ENCODE peak calls at places on chromosomes 2 and 18, in six cellular contexts. S, Z, K, X, U and R are unnamed samples.

GRCh38 chr18:34650121-34650545 is 60.0 kb upstream of the DTNA start:
- DNase-seq in K (no peak), S (no peak), X (no peak), U (no peak), Z (no peak), R (no peak)

GRCh38 chr2:240790370-240791210 is 29.4 kb downstream of the KIF1A start:
- DNase-seq in U (no peak), S (no peak), K (no peak), X (no peak), Z (no peak), R (no peak)

GRCh38 chr2:189486237-189486770 is 45.0 kb downstream of the WDR75 start:
- DNase-seq in Z (no peak), X (no peak), K (no peak), U (no peak), S (no peak), R (no peak)

GRCh38 chr18:35343936-35344735 is at the start of gene ZNF24:
- DNase-seq in X (peak; percentile 87), K (peak; percentile 55), Z (peak; percentile 97), S (peak; percentile 98), U (peak; percentile 94), R (peak; percentile 61)

GRCh38 chr2:120433816-120434290 is 87.9 kb downstream of the INHBB start:
- DNase-seq in Z (no peak), K (no peak), U (peak; percentile 25), S (no peak), X (no peak), R (no peak)

GRCh38 chr2:11692966-11693521 is 23.0 kb upstream of the NTSR2 start:
- DNase-seq in X (peak; percentile 63), Z (peak; percentile 41), S (peak; percentile 68), U (peak; percentile 66), K (no peak), R (no peak)

GRCh38 chr18:8776013-8776515 is 70.7 kb downstream of the MTCL1 start:
- DNase-seq in X (no peak), U (no peak), S (no peak), Z (no peak), K (no peak), R (no peak)

GRCh38 chr2:120300385-120300784 is 45.6 kb upstream of the INHBB start:
- DNase-seq in S (no peak), X (no peak), Z (no peak), U (peak; percentile 36), K (no peak), R (no peak)

GRCh38 chr2:240458044-240458899 is 22.8 kb downstream of the GPC1 start:
- DNase-seq in U (no peak), Z (no peak), K (no peak), X (no peak), S (no peak), R (no peak)

GRCh38 chr2:158716091-158716815 is 78.9 kb upstream of the DAPL1 start:
- DNase-seq in S (no peak), Z (no peak), X (no peak), U (no peak), K (no peak), R (no peak)

GRCh38 chr2:7118606-7119503 is 201.6 kb downstream of the RNF144A start:
- DNase-seq in S (peak; percentile 30), K (no peak), U (no peak), Z (no peak), X (no peak), R (no peak)

GRCh38 chr2:45452866-45453265 is 158.2 kb downstream of the SRBD1 start:
- DNase-seq in U (no peak), Z (no peak), S (no peak), X (no peak), K (no peak), R (no peak)

GRCh38 chr2:174035981-174036742 is 71.0 kb upstream of the SP3 start:
- DNase-seq in Z (no peak), K (no peak), U (no peak), X (no peak), S (no peak), R (no peak)